ENCODE peak calls at places on chromosomes 7 and 10, in eight cellular contexts. One of them, this sample, is unnamed. For H3K4me1, the result is how much of the 10 kb centered on the place peaks cover.

GRCh38 chr7:112226701-112227276 is 20.3 kb downstream of the ZNF277 start:
- DNase-seq in Panc1: no peak
- DNase-seq in suprapubic skin: no peak
- DNase-seq in esophagus muscularis mucosa: no peak
- DNase-seq in SK-N-SH: no peak
- DNase-seq in breast epithelium: no peak
- DNase-seq in stomach: no peak
- DNase-seq in GM23338: no peak
- DNase-seq in this sample: no peak

GRCh38 chr10:121914661-121915060 is 13.2 kb downstream of the ATE1 start:
- DNase-seq in Panc1: no peak
- DNase-seq in suprapubic skin: no peak
- DNase-seq in esophagus muscularis mucosa: no peak
- DNase-seq in SK-N-SH: no peak
- DNase-seq in breast epithelium: no peak
- DNase-seq in stomach: no peak
- DNase-seq in GM23338: no peak
- DNase-seq in this sample: no peak

GRCh38 chr7:31492086-31492485 is 21.8 kb upstream of the ITPRID1 start:
- DNase-seq in Panc1: no peak
- DNase-seq in suprapubic skin: no peak
- DNase-seq in esophagus muscularis mucosa: no peak
- DNase-seq in SK-N-SH: no peak
- DNase-seq in breast epithelium: no peak
- DNase-seq in stomach: no peak
- DNase-seq in GM23338: no peak
- DNase-seq in this sample: no peak

GRCh38 chr10:88194041-88194887 is 330.8 kb downstream of the PTEN start:
- DNase-seq in Panc1: no peak
- DNase-seq in suprapubic skin: no peak
- DNase-seq in esophagus muscularis mucosa: no peak
- DNase-seq in SK-N-SH: no peak
- DNase-seq in breast epithelium: no peak
- DNase-seq in stomach: no peak
- DNase-seq in GM23338: no peak
- DNase-seq in this sample: no peak

GRCh38 chr10:112898540-112899395 is 51.3 kb upstream of the TCF7L2 start:
- DNase-seq in Panc1: no peak
- DNase-seq in suprapubic skin: no peak
- DNase-seq in esophagus muscularis mucosa: no peak
- DNase-seq in SK-N-SH: no peak
- DNase-seq in breast epithelium: no peak
- DNase-seq in stomach: peak
- DNase-seq in GM23338: peak
- DNase-seq in this sample: no peak

GRCh38 chr7:34136698-34137097 is 231.4 kb downstream of the BMPER start:
- DNase-seq in Panc1: no peak
- DNase-seq in suprapubic skin: no peak
- DNase-seq in esophagus muscularis mucosa: peak
- DNase-seq in SK-N-SH: no peak
- DNase-seq in breast epithelium: no peak
- DNase-seq in stomach: no peak
- DNase-seq in GM23338: no peak
- DNase-seq in this sample: no peak

GRCh38 chr10:78567680-78568453 is 500.9 kb upstream of the ZMIZ1 start:
- DNase-seq in Panc1: no peak
- DNase-seq in suprapubic skin: no peak
- DNase-seq in esophagus muscularis mucosa: no peak
- DNase-seq in SK-N-SH: no peak
- DNase-seq in breast epithelium: no peak
- DNase-seq in stomach: no peak
- DNase-seq in GM23338: no peak
- DNase-seq in this sample: no peak

GRCh38 chr10:15262036-15262713 is 93.7 kb upstream of the NMT2 start:
- DNase-seq in Panc1: no peak
- DNase-seq in suprapubic skin: no peak
- DNase-seq in esophagus muscularis mucosa: no peak
- DNase-seq in SK-N-SH: peak
- DNase-seq in breast epithelium: no peak
- DNase-seq in stomach: no peak
- DNase-seq in GM23338: no peak
- DNase-seq in this sample: no peak

GRCh38 chr7:25031007-25031406 is 51.0 kb upstream of the OSBPL3 start:
- DNase-seq in Panc1: no peak
- DNase-seq in suprapubic skin: no peak
- DNase-seq in esophagus muscularis mucosa: peak
- DNase-seq in SK-N-SH: no peak
- DNase-seq in breast epithelium: no peak
- DNase-seq in stomach: no peak
- DNase-seq in GM23338: no peak
- DNase-seq in this sample: no peak

GRCh38 chr7:25031432-25031831 is 51.5 kb upstream of the OSBPL3 start:
- DNase-seq in Panc1: no peak
- DNase-seq in suprapubic skin: no peak
- DNase-seq in esophagus muscularis mucosa: no peak
- DNase-seq in SK-N-SH: no peak
- DNase-seq in breast epithelium: no peak
- DNase-seq in stomach: no peak
- DNase-seq in GM23338: peak
- DNase-seq in this sample: no peak

GRCh38 chr7:25026156-25026555 is 46.2 kb upstream of the OSBPL3 start:
- DNase-seq in Panc1: no peak
- DNase-seq in suprapubic skin: no peak
- DNase-seq in esophagus muscularis mucosa: no peak
- DNase-seq in SK-N-SH: no peak
- DNase-seq in breast epithelium: no peak
- DNase-seq in stomach: no peak
- DNase-seq in GM23338: peak
- DNase-seq in this sample: no peak

GRCh38 chr7:25029075-25029474 is 49.1 kb upstream of the OSBPL3 start:
- DNase-seq in Panc1: no peak
- DNase-seq in suprapubic skin: no peak
- DNase-seq in esophagus muscularis mucosa: no peak
- DNase-seq in SK-N-SH: no peak
- DNase-seq in breast epithelium: no peak
- DNase-seq in stomach: no peak
- DNase-seq in GM23338: no peak
- DNase-seq in this sample: no peak

GRCh38 chr7:25028370-25028971 is 48.5 kb upstream of the OSBPL3 start:
- DNase-seq in Panc1: peak
- DNase-seq in suprapubic skin: no peak
- DNase-seq in esophagus muscularis mucosa: no peak
- DNase-seq in SK-N-SH: no peak
- DNase-seq in breast epithelium: no peak
- DNase-seq in stomach: no peak
- DNase-seq in GM23338: no peak
- DNase-seq in this sample: no peak
- TF ChIP-seq POLR2AphosphoS5 in Panc1: no peak
- TF ChIP-seq POLR2AphosphoS5 in suprapubic skin: no peak
- TF ChIP-seq POLR2AphosphoS5 in esophagus muscularis mucosa: no peak
- TF ChIP-seq POLR2AphosphoS5 in SK-N-SH: no peak
- TF ChIP-seq POLR2AphosphoS5 in breast epithelium: no peak
- TF ChIP-seq POLR2AphosphoS5 in stomach: peak
- TF ChIP-seq POLR2AphosphoS5 in GM23338: no peak
- TF ChIP-seq POLR2AphosphoS5 in this sample: no peak

DNA sequence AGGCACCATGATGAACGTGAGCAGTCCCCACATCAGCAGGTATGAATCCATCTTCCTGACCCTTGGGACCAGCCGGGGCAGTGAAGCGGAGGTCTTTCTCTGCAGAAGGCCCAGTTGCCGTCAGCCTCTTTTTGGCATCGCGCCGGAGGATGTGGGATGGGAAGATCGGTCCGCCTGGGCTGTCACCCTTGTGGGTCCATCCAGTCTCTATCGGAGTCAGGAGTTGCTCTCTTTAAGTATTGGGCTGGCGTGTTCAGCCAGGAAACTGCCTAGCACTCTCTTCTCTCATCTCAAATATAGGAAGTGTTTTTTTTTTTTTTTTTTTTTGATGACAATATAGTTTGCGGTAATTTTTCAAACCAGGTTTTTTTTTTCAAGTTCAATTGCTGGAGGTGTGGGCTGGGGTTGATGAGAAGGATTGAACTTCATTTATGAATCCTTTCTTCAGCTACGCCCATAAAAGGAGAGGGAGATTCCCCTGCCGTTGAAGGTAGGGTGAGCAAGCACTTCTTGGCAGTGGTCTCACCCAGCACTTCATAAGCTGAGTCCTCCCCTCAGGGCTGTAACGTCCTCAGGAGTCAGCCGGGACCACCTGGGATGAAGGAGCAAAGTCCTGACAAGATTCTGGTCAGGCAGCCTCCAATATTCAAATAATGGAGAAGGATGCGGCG is at the start of gene IL2RA:
- DNase-seq in Panc1: no peak
- DNase-seq in suprapubic skin: peak
- DNase-seq in esophagus muscularis mucosa: no peak
- DNase-seq in SK-N-SH: no peak
- DNase-seq in breast epithelium: no peak
- DNase-seq in stomach: peak
- DNase-seq in GM23338: no peak
- DNase-seq in this sample: no peak
- H3K4me3 ChIP-seq in Panc1: no peak
- H3K4me3 ChIP-seq in suprapubic skin: peak
- H3K4me3 ChIP-seq in esophagus muscularis mucosa: peak
- H3K4me3 ChIP-seq in SK-N-SH: no peak
- H3K4me3 ChIP-seq in breast epithelium: peak
- H3K4me3 ChIP-seq in stomach: peak
- H3K4me3 ChIP-seq in GM23338: no peak
- H3K4me3 ChIP-seq in this sample: peak

DNA sequence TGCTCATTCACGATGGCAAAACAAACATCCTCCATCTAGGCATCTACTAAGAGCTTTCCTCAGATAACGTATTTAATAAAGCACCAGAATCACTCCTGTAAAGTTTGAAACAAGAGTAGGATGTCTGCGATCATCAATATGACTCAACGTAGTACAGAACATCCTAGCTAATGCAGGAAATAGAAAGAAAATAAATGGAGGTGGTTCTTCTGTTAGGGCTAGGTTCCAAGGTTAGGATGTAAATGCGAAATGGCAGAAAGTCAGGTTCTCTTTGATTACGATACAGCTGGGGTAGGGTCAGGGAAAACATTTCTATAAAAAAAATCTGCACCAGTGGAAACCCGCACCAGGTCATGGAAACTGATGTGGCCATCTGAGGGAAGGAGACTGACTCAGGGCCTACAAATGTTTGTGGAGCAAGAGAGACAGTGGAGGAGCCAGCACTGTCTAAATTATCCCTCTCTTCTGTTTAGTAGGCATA is 29.1 kb downstream of the CCDC6 start:
- DNase-seq in Panc1: no peak
- DNase-seq in suprapubic skin: no peak
- DNase-seq in esophagus muscularis mucosa: peak
- DNase-seq in SK-N-SH: no peak
- DNase-seq in breast epithelium: no peak
- DNase-seq in stomach: no peak
- DNase-seq in GM23338: no peak
- DNase-seq in this sample: no peak
- H3K4me1 ChIP-seq in Panc1: under half
- H3K4me1 ChIP-seq in suprapubic skin: half or more
- H3K4me1 ChIP-seq in esophagus muscularis mucosa: half or more
- H3K4me1 ChIP-seq in SK-N-SH: under half
- H3K4me1 ChIP-seq in breast epithelium: under half
- H3K4me1 ChIP-seq in stomach: half or more
- H3K4me1 ChIP-seq in GM23338: half or more
- H3K4me1 ChIP-seq in this sample: under half

GRCh38 chr7:157548691-157549265 is 212.0 kb downstream of the DNAJB6 start:
- DNase-seq in Panc1: no peak
- DNase-seq in suprapubic skin: peak
- DNase-seq in esophagus muscularis mucosa: no peak
- DNase-seq in SK-N-SH: no peak
- DNase-seq in breast epithelium: no peak
- DNase-seq in stomach: no peak
- DNase-seq in GM23338: no peak
- DNase-seq in this sample: no peak

GRCh38 chr7:157545681-157546060 is 208.9 kb downstream of the DNAJB6 start:
- DNase-seq in Panc1: no peak
- DNase-seq in suprapubic skin: peak
- DNase-seq in esophagus muscularis mucosa: no peak
- DNase-seq in SK-N-SH: no peak
- DNase-seq in breast epithelium: no peak
- DNase-seq in stomach: no peak
- DNase-seq in GM23338: no peak
- DNase-seq in this sample: peak

GRCh38 chr7:157547102-157547501 is 210.3 kb downstream of the DNAJB6 start:
- DNase-seq in Panc1: no peak
- DNase-seq in suprapubic skin: no peak
- DNase-seq in esophagus muscularis mucosa: no peak
- DNase-seq in SK-N-SH: no peak
- DNase-seq in breast epithelium: no peak
- DNase-seq in stomach: no peak
- DNase-seq in GM23338: no peak
- DNase-seq in this sample: no peak

GRCh38 chr7:157549612-157550299 is 213.0 kb downstream of the DNAJB6 start:
- DNase-seq in Panc1: no peak
- DNase-seq in suprapubic skin: peak
- DNase-seq in esophagus muscularis mucosa: no peak
- DNase-seq in SK-N-SH: no peak
- DNase-seq in breast epithelium: no peak
- DNase-seq in stomach: no peak
- DNase-seq in GM23338: no peak
- DNase-seq in this sample: no peak

DNA sequence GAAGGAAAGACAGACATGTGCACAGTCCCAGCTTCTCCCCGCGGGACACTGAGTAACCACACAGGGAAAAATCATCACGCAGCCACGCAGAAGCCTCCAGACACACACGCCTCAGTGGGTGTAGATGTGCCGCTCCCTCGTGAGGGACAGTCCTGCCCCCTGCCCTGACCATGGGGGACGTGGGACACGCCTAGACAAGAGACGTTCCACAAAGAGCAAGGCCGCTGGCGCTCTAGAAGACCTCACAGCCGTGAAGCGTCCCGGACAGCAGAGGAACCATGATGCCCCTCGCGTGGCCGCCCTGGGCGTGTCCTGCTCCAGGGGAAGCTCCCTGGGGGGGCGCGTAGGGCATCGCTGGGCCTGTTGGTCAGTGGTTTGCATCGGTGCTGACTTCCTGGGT is 210.8 kb downstream of the DNAJB6 start:
- DNase-seq in Panc1: no peak
- DNase-seq in suprapubic skin: peak
- DNase-seq in esophagus muscularis mucosa: no peak
- DNase-seq in SK-N-SH: no peak
- DNase-seq in breast epithelium: no peak
- DNase-seq in stomach: no peak
- DNase-seq in GM23338: no peak
- DNase-seq in this sample: no peak
- TF ChIP-seq POLR2AphosphoS5 in Panc1: no peak
- TF ChIP-seq POLR2AphosphoS5 in suprapubic skin: no peak
- TF ChIP-seq POLR2AphosphoS5 in esophagus muscularis mucosa: no peak
- TF ChIP-seq POLR2AphosphoS5 in SK-N-SH: no peak
- TF ChIP-seq POLR2AphosphoS5 in breast epithelium: no peak
- TF ChIP-seq POLR2AphosphoS5 in stomach: no peak
- TF ChIP-seq POLR2AphosphoS5 in GM23338: no peak
- TF ChIP-seq POLR2AphosphoS5 in this sample: no peak

This sample was measured in upper lobe of left lung.